ENCODE peak calls at places on chromosomes 16 and 17, in five cellular contexts. F is T47D, A is T-cell, L is Calu3, I is Peyer's patch. H is an unnamed sample.

GRCh38 chr17:72340836-72341235 is 220.0 kb downstream of the SOX9 start:
- DNase-seq in F (no peak), A (no peak), L (no peak), I (no peak), H (no peak)

GRCh38 chr16:88380099-88380498 is 2.7 kb upstream of the ZNF469 start:
- DNase-seq in F (no peak), A (no peak), L (no peak), I (no peak), H (no peak)

GRCh38 chr17:68812876-68813584 is 142.2 kb downstream of the ABCA8 start:
- DNase-seq in F (no peak), A (no peak), L (no peak), I (no peak), H (peak)

GRCh38 chr17:78717431-78717980 is 64.6 kb downstream of the CYTH1 start:
- DNase-seq in F (peak), A (no peak), L (peak), I (no peak), H (no peak)

GRCh38 chr17:556431-556995 is 158.1 kb downstream of the VPS53 start:
- DNase-seq in F (no peak), A (no peak), L (no peak), I (no peak), H (no peak)

GRCh38 chr16:68149596-68149995 is 64.4 kb downstream of the NFATC3 start:
- DNase-seq in F (no peak), A (no peak), L (no peak), I (no peak), H (no peak)

GRCh38 chr17:52828621-52829020 is 670.1 kb upstream of the CA10 start:
- DNase-seq in F (peak), A (no peak), L (no peak), I (no peak), H (no peak)

GRCh38 chr16:89823087-89823823 is 5.0 kb upstream of the SPIRE2 start:
- DNase-seq in F (no peak), A (no peak), L (no peak), I (no peak), H (no peak)

GRCh38 chr16:11389631-11390565 is 44.6 kb downstream of the RMI2 start:
- DNase-seq in F (peak), A (no peak), L (no peak), I (no peak), H (no peak)

GRCh38 chr17:49404906-49405305 is 9.8 kb downstream of the PHB1 start:
- DNase-seq in F (no peak), A (no peak), L (no peak), I (no peak), H (no peak)

H was measured in GDM1.